ENCODE peak calls at places on chromosome 14, in six cellular contexts. O is GDM1; N is stomach; Q is fibroblast of the conjunctiva; Z is activated CD8-positive, alpha-beta memory T cell treated with anti-CD3 and anti-CD28 coated beads for 1 hour; F is cardiac muscle cell. D is an unnamed sample.

GRCh38 chr14:76666746-76667145 is 94.5 kb upstream of the VASH1 start:
- DNase-seq in Q (no peak), O (no peak), F (no peak), Z (no peak), N (no peak), D (no peak)

GRCh38 chr14:80679273-80679672 is 262.3 kb downstream of the CEP128 start:
- DNase-seq in O (no peak), Q (no peak), F (no peak), Z (no peak), N (no peak), D (no peak)

GRCh38 chr14:79989990-79990389 is 221.3 kb downstream of the DIO2 start:
- DNase-seq in Z (no peak), N (no peak), Q (no peak), O (no peak), F (no peak), D (no peak)

GRCh38 chr14:104383088-104383805 is 196.3 kb upstream of the C14orf180 start:
- DNase-seq in Q (no peak), F (no peak), N (no peak), O (no peak), Z (no peak), D (no peak)

GRCh38 chr14:87992349-87992719 is 648 bp downstream of the GALC start:
- DNase-seq in Q (peak), O (no peak), N (no peak), F (peak), Z (no peak), D (no peak)

GRCh38 chr14:58353516-58354299 is 42.0 kb upstream of the TOMM20L start:
- DNase-seq in O (no peak), F (no peak), Z (no peak), N (no peak), Q (no peak), D (no peak)

GRCh38 chr14:89422952-89423345 is 5.9 kb upstream of the FOXN3 start:
- DNase-seq in Z (no peak), F (no peak), O (no peak), N (no peak), Q (no peak), D (no peak)

GRCh38 chr14:74667758-74668157 is 45.1 kb downstream of the AREL1 start:
- DNase-seq in O (no peak), Z (no peak), F (peak), Q (no peak), N (no peak), D (no peak)

GRCh38 chr14:100679170-100679569 is 47.5 kb upstream of the DLK1 start:
- DNase-seq in F (no peak), O (no peak), N (no peak), Z (no peak), Q (no peak), D (no peak)

GRCh38 chr14:79658224-79658623 is 553.1 kb downstream of the DIO2 start:
- DNase-seq in O (no peak), N (no peak), Z (no peak), F (no peak), Q (no peak), D (no peak)

GRCh38 chr14:37890095-37890494 is 294.7 kb downstream of the TTC6 start:
- DNase-seq in N (no peak), F (no peak), Z (no peak), Q (no peak), O (no peak), D (no peak)

GRCh38 chr14:58977366-58977765 is 211.1 kb upstream of the DAAM1 start:
- DNase-seq in Q (no peak), N (no peak), O (no peak), F (no peak), Z (no peak), D (no peak)

GRCh38 chr14:75016815-75017214 is 14.1 kb downstream of the EIF2B2 start:
- DNase-seq in Z (no peak), Q (no peak), N (no peak), O (no peak), F (no peak), D (no peak)

GRCh38 chr14:32564591-32564990 is 235.5 kb downstream of the AKAP6 start:
- DNase-seq in Q (no peak), F (peak), N (no peak), Z (no peak), O (no peak), D (no peak)

GRCh38 chr14:100735271-100735670 is 8.6 kb downstream of the DLK1 start:
- DNase-seq in O (no peak), N (no peak), Z (no peak), Q (no peak), F (no peak), D (no peak)

GRCh38 chr14:94536836-94537235 is 24.4 kb upstream of the SERPINA4 start:
- DNase-seq in Q (no peak), O (no peak), N (no peak), Z (no peak), F (peak), D (no peak)

GRCh38 chr14:23580152-23580926 is 1.7 kb upstream of the JPH4 start:
- DNase-seq in O (no peak), Z (no peak), F (no peak), N (peak), Q (no peak), D (no peak)

GRCh38 chr14:61090432-61091216 is 109.6 kb downstream of the SLC38A6 start:
- DNase-seq in F (peak), Q (no peak), Z (no peak), O (no peak), N (no peak), D (no peak)

GRCh38 chr14:50064993-50065392 is 51.4 kb downstream of the VCPKMT start:
- DNase-seq in Q (no peak), O (peak), Z (no peak), N (peak), F (no peak), D (no peak)

GRCh38 chr14:54348001-54348611 is 48.7 kb upstream of the CDKN3 start:
- DNase-seq in Q (no peak), Z (no peak), O (no peak), N (no peak), F (peak), D (peak)

GRCh38 chr14:106044949-106045596 is 518.7 kb downstream of the TMEM121 start:
- DNase-seq in Z (peak), F (no peak), N (peak), Q (no peak), O (no peak), D (no peak)

GRCh38 chr14:94110552-94111181 is at the start of gene IFI27:
- DNase-seq in N (peak), Q (peak), Z (no peak), O (no peak), F (peak), D (no peak)